ENCODE peak calls at places on chromosomes 3 and 15, in nine cellular contexts. O is choroid plexus epithelial cell, Z is epithelial cell of proximal tubule, F is endodermal cell, D is AG09309, K is GM06990, U is pancreas, T is uterus, M is cardiac fibroblast. B is an unnamed sample.

GRCh38 chr3:173403376-173403775 is 5.8 kb downstream of the NLGN1 start:
- DNase-seq in O (no peak), Z (no peak), F (no peak), D (no peak), K (no peak), U (no peak), T (no peak), M (no peak), B (no peak)

GRCh38 chr3:81483046-81483445 is 278.4 kb downstream of the GBE1 start:
- DNase-seq in O (no peak), Z (no peak), F (no peak), D (no peak), K (no peak), U (no peak), T (no peak), M (no peak), B (no peak)

GRCh38 chr3:124597273-124597672 is 133.0 kb upstream of the UMPS start:
- DNase-seq in O (no peak), Z (no peak), F (no peak), D (no peak), K (no peak), U (no peak), T (no peak), M (no peak), B (no peak)

GRCh38 chr3:137866933-137867332 is 102.8 kb downstream of the SOX14 start:
- DNase-seq in O (no peak), Z (no peak), F (peak; percentile 59), D (no peak), K (no peak), U (no peak), T (no peak), M (no peak), B (no peak)

GRCh38 chr3:172288625-172289024 is 159.6 kb downstream of the GHSR start:
- DNase-seq in O (no peak), Z (no peak), F (no peak), D (no peak), K (no peak), U (no peak), T (no peak), M (no peak), B (no peak)

GRCh38 chr3:141876381-141876890 is at the start of gene ATP1B3:
- DNase-seq in O (peak; percentile 85), Z (no peak), F (peak; percentile 89), D (no peak), K (peak; percentile 95), U (peak; percentile 89), T (peak; percentile 86), M (peak; percentile 89), B (peak; percentile 81)

GRCh38 chr15:66939016-66939415 is 126.4 kb upstream of the SMAD3 start:
- DNase-seq in O (no peak), Z (no peak), F (peak; percentile 5), D (no peak), K (no peak), U (no peak), T (no peak), M (no peak), B (no peak)

GRCh38 chr15:25635190-25635589 is 196.4 kb upstream of the UBE3A start:
- DNase-seq in O (no peak), Z (no peak), F (no peak), D (no peak), K (no peak), U (no peak), T (no peak), M (no peak), B (no peak)

GRCh38 chr3:72137865-72138861 is 353.2 kb upstream of the PROK2 start:
- DNase-seq in O (no peak), Z (no peak), F (no peak), D (no peak), K (peak; percentile 42), U (no peak), T (no peak), M (no peak), B (no peak)

GRCh38 chr15:93103823-93104222 is 14.8 kb upstream of the RGMA start:
- DNase-seq in O (no peak), Z (no peak), F (no peak), D (no peak), K (no peak), U (no peak), T (no peak), M (no peak), B (no peak)

GRCh38 chr3:107956991-107957467 is 133.8 kb downstream of the CD47 start:
- DNase-seq in O (no peak), Z (no peak), F (no peak), D (peak; percentile 92), K (no peak), U (no peak), T (peak; percentile 89), M (peak; percentile 97), B (no peak)

GRCh38 chr15:60179786-60180391 is 175.8 kb downstream of the FOXB1 start:
- DNase-seq in O (peak; percentile 81), Z (no peak), F (peak; percentile 53), D (peak; percentile 28), K (no peak), U (no peak), T (no peak), M (peak; percentile 74), B (peak; percentile 47)

GRCh38 chr3:195271116-195271858 is at the start of gene XXYLT1:
- DNase-seq in O (peak; percentile 91), Z (no peak), F (peak; percentile 97), D (peak; percentile 24), K (peak; percentile 92), U (peak; percentile 93), T (peak; percentile 90), M (peak; percentile 92), B (peak; percentile 91)

GRCh38 chr15:78415284-78415683 is 22.7 kb upstream of the IREB2 start:
- DNase-seq in O (peak; percentile 67), Z (no peak), F (no peak), D (no peak), K (no peak), U (no peak), T (no peak), M (peak; percentile 42), B (peak; percentile 22)

GRCh38 chr3:159928071-159928491 is 60.6 kb upstream of the IL12A start:
- DNase-seq in O (peak; percentile 49), Z (no peak), F (no peak), D (no peak), K (no peak), U (no peak), T (no peak), M (peak; percentile 26), B (peak; percentile 34)

GRCh38 chr3:87614998-87615397 is 338.6 kb upstream of the POU1F1 start:
- DNase-seq in O (no peak), Z (no peak), F (peak; percentile 71), D (no peak), K (no peak), U (no peak), T (no peak), M (no peak), B (no peak)

GRCh38 chr3:62159693-62160092 is 213.7 kb downstream of the FEZF2 start:
- DNase-seq in O (peak; percentile 73), Z (no peak), F (no peak), D (no peak), K (no peak), U (no peak), T (peak; percentile 76), M (peak; percentile 95), B (peak; percentile 78)

GRCh38 chr3:9399746-9400145 is 2.3 kb downstream of the SETD5 start:
- DNase-seq in O (peak; percentile 98), Z (peak; percentile 32), F (peak; percentile 86), D (peak; percentile 84), K (no peak), U (peak; percentile 79), T (peak; percentile 75), M (peak; percentile 96), B (peak; percentile 93)
- TF ChIP-seq CTCF in O (peak; percentile 47), Z (no peak), F (peak; percentile 16), D (no peak), K (no peak), U (no peak), T (no peak), M (peak; percentile 13), B (peak; percentile 20)

GRCh38 chr15:52220896-52221660 is 29.9 kb upstream of the GNB5 start:
- DNase-seq in O (no peak), Z (no peak), F (no peak), D (no peak), K (no peak), U (no peak), T (no peak), M (no peak), B (no peak)
- H3K4me3 ChIP-seq in O (no peak overlapping the region), Z (no peak overlapping the region), F (no peak overlapping the region), D (no peak overlapping the region), K (peak overlapping the region; percentile 51), U (no peak overlapping the region), T (no peak overlapping the region), M (no peak overlapping the region), B (no peak overlapping the region)

GRCh38 chr15:42802168-42802567 is 65.2 kb upstream of the CDAN1 start:
- DNase-seq in O (no peak), Z (no peak), F (no peak), D (no peak), K (no peak), U (peak; percentile 45), T (no peak), M (no peak), B (no peak)

GRCh38 chr15:42800731-42801474 is 64.0 kb upstream of the CDAN1 start:
- DNase-seq in O (no peak), Z (no peak), F (peak; percentile 82), D (no peak), K (no peak), U (peak; percentile 27), T (no peak), M (no peak), B (no peak)

GRCh38 chr15:42798802-42799201 is 61.9 kb upstream of the CDAN1 start:
- DNase-seq in O (no peak), Z (no peak), F (no peak), D (no peak), K (no peak), U (no peak), T (no peak), M (no peak), B (no peak)

DNA sequence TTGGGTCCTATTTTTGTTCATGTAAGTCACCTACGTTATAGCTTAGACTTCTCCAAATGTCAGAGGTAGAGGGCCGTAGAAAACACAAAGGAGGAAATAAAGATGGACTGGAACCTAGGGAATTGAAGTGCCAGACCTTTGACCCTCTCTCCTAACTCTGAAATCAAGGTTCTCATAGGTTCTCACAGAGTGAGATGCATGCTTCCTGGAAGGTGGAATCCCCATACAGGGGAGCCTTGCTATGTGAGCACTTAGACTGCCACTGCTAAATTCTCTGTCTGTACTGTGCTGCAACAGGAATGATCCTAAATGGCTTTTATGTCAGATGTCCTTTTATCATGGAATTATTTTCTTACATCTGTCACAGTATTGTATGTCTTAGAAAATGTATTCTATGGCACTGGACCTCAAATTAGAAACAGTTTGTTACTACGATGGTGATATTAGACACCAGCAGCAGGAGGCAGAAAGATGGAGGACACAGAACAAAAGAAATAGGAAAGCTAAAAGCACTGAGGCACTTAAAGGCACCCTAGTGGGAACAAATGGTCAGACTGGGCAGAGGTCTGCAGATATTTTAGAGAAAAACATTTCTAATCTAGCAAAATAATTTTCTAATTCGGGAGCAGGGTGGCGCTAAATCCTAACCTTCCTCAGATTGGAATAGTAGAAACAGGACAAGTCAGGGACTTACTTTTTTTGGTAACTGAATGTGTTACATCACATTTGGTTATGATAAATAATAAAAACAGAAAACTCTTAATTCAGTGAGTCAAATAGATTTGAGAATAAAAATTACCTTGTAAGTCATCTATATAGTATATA is 60.2 kb upstream of the CDAN1 start:
- DNase-seq in O (peak; percentile 26), Z (no peak), F (no peak), D (no peak), K (no peak), U (no peak), T (no peak), M (peak; percentile 48), B (peak; percentile 19)
- TF ChIP-seq CTCF in O (no peak), Z (no peak), F (no peak), D (no peak), K (no peak), U (no peak), T (no peak), M (peak; percentile 4), B (no peak)

GRCh38 chr3:181755959-181756358 is 44.2 kb downstream of the SOX2 start:
- DNase-seq in O (no peak), Z (no peak), F (no peak), D (no peak), K (no peak), U (no peak), T (no peak), M (no peak), B (no peak)
- H3K4me3 ChIP-seq in O (no peak overlapping the region), Z (no peak overlapping the region), F (no peak overlapping the region), D (no peak overlapping the region), K (no peak overlapping the region), U (no peak overlapping the region), T (no peak overlapping the region), M (no peak overlapping the region), B (no peak overlapping the region)